ENCODE peak calls at places on chromosome 13, in ten cellular contexts. W is heart right ventricle; Y is fibroblast of mammary gland; E is anterior cingulate cortex; N is dorsolateral prefrontal cortex; S is C1 segment of cervical spinal cord; F is HCT116; V is GM12892; U is stimulated activated CD4-positive, alpha-beta T cell treated with anti-CD3 and anti-CD28 coated beads, TNF-alpha, amount 100 ng/mL, for 1 hour; Z is SW 1271. D is an unnamed sample.

GRCh38 chr13:63403726-63404125 is 1988.1 kb upstream of the PCDH20 start:
- DNase-seq in W (no peak), N (no peak), Z (no peak), U (no peak), S (no peak), E (no peak), F (no peak), V (no peak), Y (no peak), D (no peak)

GRCh38 chr13:43786766-43787517 is at the start of gene ENOX1:
- DNase-seq in E (peak; percentile 54), V (peak; percentile 41), Z (no peak), W (peak; percentile 78), S (peak; percentile 89), Y (peak; percentile 73), N (peak; percentile 81), U (no peak), F (peak; percentile 34), D (peak; percentile 81)

GRCh38 chr13:84590663-84591062 is 708.4 kb upstream of the SLITRK1 start:
- DNase-seq in N (no peak), V (no peak), F (no peak), Y (no peak), S (no peak), U (no peak), W (no peak), Z (no peak), E (no peak), D (no peak)

GRCh38 chr13:81017525-81018152 is 676.7 kb upstream of the SPRY2 start:
- DNase-seq in E (no peak), W (no peak), S (no peak), F (peak; percentile 16), Z (no peak), V (no peak), Y (peak; percentile 67), U (no peak), N (no peak), D (peak; percentile 38)

GRCh38 chr13:113551081-113552000 is 33.2 kb upstream of the TFDP1 start:
- DNase-seq in W (no peak), U (no peak), Y (no peak), S (no peak), N (no peak), Z (no peak), E (no peak), V (no peak), F (no peak), D (no peak)

GRCh38 chr13:99467764-99468163 is 33.5 kb upstream of the TM9SF2 start:
- DNase-seq in F (no peak), W (no peak), N (no peak), Z (no peak), Y (peak; percentile 81), E (no peak), S (no peak), U (no peak), V (no peak), D (peak; percentile 52)

GRCh38 chr13:30037306-30037705 is 186.9 kb upstream of the UBL3 start:
- DNase-seq in S (peak; percentile 14), V (no peak), U (no peak), N (no peak), Z (no peak), E (no peak), Y (no peak), F (no peak), W (no peak), D (no peak)

GRCh38 chr13:61149333-61149730 is 266.3 kb downstream of the PCDH20 start:
- DNase-seq in F (no peak), U (no peak), W (no peak), E (no peak), S (no peak), N (no peak), Z (no peak), Y (no peak), V (no peak), D (no peak)

GRCh38 chr13:106340249-106340648 is 195.2 kb downstream of the EFNB2 start:
- DNase-seq in V (no peak), U (no peak), Z (no peak), S (no peak), Y (no peak), W (no peak), N (no peak), F (no peak), E (no peak), D (no peak)

GRCh38 chr13:48235100-48235813 is 2.3 kb downstream of the ITM2B start:
- DNase-seq in U (no peak), F (no peak), Z (no peak), V (no peak), S (peak; percentile 24), E (no peak), N (no peak), Y (no peak), W (no peak), D (peak; percentile 46)

GRCh38 chr13:73914119-73914518 is 220.1 kb downstream of the KLF12 start:
- DNase-seq in U (no peak), F (no peak), N (no peak), S (no peak), V (no peak), W (no peak), E (no peak), Y (peak; percentile 75), Z (no peak), D (no peak)

GRCh38 chr13:41061914-41062837 is 867 bp downstream of the WBP4 start:
- DNase-seq in N (no peak), Y (peak; percentile 71), F (peak; percentile 48), V (peak; percentile 32), U (no peak), W (no peak), E (no peak), S (no peak), Z (peak; percentile 45), D (peak; percentile 89)

GRCh38 chr13:40388617-40389016 is 277.8 kb downstream of the FOXO1 start:
- DNase-seq in S (no peak), Z (no peak), F (no peak), V (peak; percentile 36), U (peak; percentile 62), N (no peak), E (no peak), W (no peak), Y (no peak), D (peak; percentile 55)

GRCh38 chr13:29081036-29081435 is 260.9 kb downstream of the MTUS2 start:
- DNase-seq in E (no peak), F (no peak), Z (no peak), S (no peak), U (no peak), Y (no peak), N (no peak), W (no peak), V (peak; percentile 5), D (peak; percentile 28)

GRCh38 chr13:43185206-43185605 is 161.8 kb downstream of the DNAJC15 start:
- DNase-seq in U (no peak), Z (no peak), V (no peak), S (no peak), Y (no peak), E (no peak), F (no peak), N (no peak), W (no peak), D (no peak)

GRCh38 chr13:111326981-111327642 is 6.7 kb downstream of the TEX29 start:
- DNase-seq in N (no peak), S (no peak), V (no peak), Y (no peak), U (no peak), F (no peak), W (no peak), Z (no peak), E (no peak), D (no peak)

GRCh38 chr13:75312884-75313520 is 169.0 kb downstream of the TBC1D4 start:
- DNase-seq in Y (no peak), S (no peak), F (no peak), E (no peak), N (no peak), V (no peak), U (no peak), Z (no peak), W (no peak), D (no peak)

GRCh38 chr13:30107536-30108136 is 199.7 kb downstream of the KATNAL1 start:
- DNase-seq in F (no peak), W (no peak), S (peak; percentile 23), V (no peak), Z (no peak), U (no peak), E (no peak), Y (peak; percentile 70), N (no peak), D (no peak)

GRCh38 chr13:36913463-36913862 is 6.6 kb downstream of the SMAD9 start:
- DNase-seq in Y (no peak), U (no peak), W (no peak), N (no peak), V (no peak), S (no peak), Z (no peak), E (no peak), F (no peak), D (no peak)

GRCh38 chr13:80862466-80862865 is 521.5 kb upstream of the SPRY2 start:
- DNase-seq in V (no peak), Z (no peak), U (no peak), W (no peak), N (no peak), F (no peak), E (no peak), Y (no peak), S (no peak), D (no peak)

GRCh38 chr13:43816401-43816889 is 29.7 kb upstream of the ENOX1 start:
- DNase-seq in S (no peak), F (no peak), E (no peak), V (no peak), N (no peak), W (no peak), Z (no peak), U (no peak), Y (no peak), D (no peak)

GRCh38 chr13:60211548-60211947 is 47.8 kb upstream of the DIAPH3 start:
- DNase-seq in F (no peak), U (no peak), Z (no peak), Y (no peak), S (no peak), W (no peak), N (no peak), V (no peak), E (no peak), D (no peak)

GRCh38 chr13:51844862-51845573 is at the start of gene TMEM272:
- DNase-seq in E (no peak), Y (peak; percentile 34), W (peak; percentile 61), N (peak; percentile 54), F (peak; percentile 23), U (no peak), S (peak; percentile 24), Z (no peak), V (peak; percentile 45), D (peak; percentile 28)

GRCh38 chr13:25860862-25861261 is 191.0 kb downstream of the SHISA2 start:
- DNase-seq in Z (no peak), W (no peak), E (no peak), N (no peak), Y (peak; percentile 1), F (no peak), V (no peak), S (no peak), U (no peak), D (no peak)

GRCh38 chr13:62524061-62524460 is 1108.4 kb upstream of the PCDH20 start:
- DNase-seq in U (no peak), S (no peak), V (no peak), W (no peak), Z (no peak), Y (no peak), E (no peak), F (no peak), N (no peak), D (no peak)

GRCh38 chr13:21738636-21739035 is 67.8 kb downstream of the FGF9 start:
- DNase-seq in Z (no peak), E (no peak), U (no peak), Y (no peak), N (no peak), V (no peak), S (no peak), F (no peak), W (no peak), D (no peak)

GRCh38 chr13:97976551-97977375 is 23.3 kb downstream of the IPO5 start:
- DNase-seq in N (peak; percentile 7), Z (no peak), U (no peak), S (peak; percentile 64), Y (no peak), V (peak; percentile 36), E (no peak), W (peak; percentile 36), F (no peak), D (peak; percentile 25)

GRCh38 chr13:24178847-24179845 is 18.6 kb downstream of the SPATA13 start:
- DNase-seq in Y (peak; percentile 76), V (no peak), W (no peak), U (no peak), S (no peak), F (no peak), E (no peak), Z (no peak), N (no peak), D (peak; percentile 38)